ENCODE peak calls at places on chromosomes 13 and 19, in nine cellular contexts. One of them, this sample, is unnamed.

GRCh38 chr19:16062789-16063188 is 13.5 kb upstream of the TPM4 start:
- DNase-seq in WTC11: peak
- DNase-seq in CD4-positive, alpha-beta T cell: peak
- DNase-seq in brain microvascular endothelial cell: no peak
- DNase-seq in type B pancreatic cell: no peak
- DNase-seq in AG10803: no peak
- DNase-seq in tibial nerve: no peak
- DNase-seq in AG04450: no peak
- DNase-seq in astrocyte of the spinal cord: no peak
- DNase-seq in this sample: no peak

GRCh38 chr19:51552996-51553725 is 17.9 kb upstream of the ZNF175 start:
- DNase-seq in WTC11: peak
- DNase-seq in CD4-positive, alpha-beta T cell: no peak
- DNase-seq in brain microvascular endothelial cell: peak
- DNase-seq in type B pancreatic cell: peak
- DNase-seq in AG10803: peak
- DNase-seq in tibial nerve: peak
- DNase-seq in AG04450: peak
- DNase-seq in astrocyte of the spinal cord: peak
- DNase-seq in this sample: peak

GRCh38 chr19:11446652-11447301 is 11.3 kb downstream of the PRKCSH start:
- DNase-seq in WTC11: peak
- DNase-seq in CD4-positive, alpha-beta T cell: peak
- DNase-seq in brain microvascular endothelial cell: no peak
- DNase-seq in type B pancreatic cell: no peak
- DNase-seq in AG10803: no peak
- DNase-seq in tibial nerve: peak
- DNase-seq in AG04450: no peak
- DNase-seq in astrocyte of the spinal cord: no peak
- DNase-seq in this sample: peak

GRCh38 chr19:12784394-12784870 is 6.9 kb upstream of the JUNB start:
- DNase-seq in WTC11: no peak
- DNase-seq in CD4-positive, alpha-beta T cell: no peak
- DNase-seq in brain microvascular endothelial cell: no peak
- DNase-seq in type B pancreatic cell: no peak
- DNase-seq in AG10803: no peak
- DNase-seq in tibial nerve: no peak
- DNase-seq in AG04450: no peak
- DNase-seq in astrocyte of the spinal cord: no peak
- DNase-seq in this sample: no peak

GRCh38 chr13:108919036-108919907 is 289.9 kb downstream of the MYO16 start:
- DNase-seq in WTC11: no peak
- DNase-seq in CD4-positive, alpha-beta T cell: no peak
- DNase-seq in brain microvascular endothelial cell: no peak
- DNase-seq in type B pancreatic cell: no peak
- DNase-seq in AG10803: peak
- DNase-seq in tibial nerve: no peak
- DNase-seq in AG04450: no peak
- DNase-seq in astrocyte of the spinal cord: peak
- DNase-seq in this sample: no peak

GRCh38 chr13:64083811-64084210 is 2668.2 kb upstream of the PCDH20 start:
- DNase-seq in WTC11: no peak
- DNase-seq in CD4-positive, alpha-beta T cell: no peak
- DNase-seq in brain microvascular endothelial cell: no peak
- DNase-seq in type B pancreatic cell: no peak
- DNase-seq in AG10803: no peak
- DNase-seq in tibial nerve: no peak
- DNase-seq in AG04450: no peak
- DNase-seq in astrocyte of the spinal cord: no peak
- DNase-seq in this sample: no peak

GRCh38 chr19:3536429-3537100 is 2.4 kb upstream of the TEKTIP1 start:
- DNase-seq in WTC11: no peak
- DNase-seq in CD4-positive, alpha-beta T cell: no peak
- DNase-seq in brain microvascular endothelial cell: no peak
- DNase-seq in type B pancreatic cell: no peak
- DNase-seq in AG10803: no peak
- DNase-seq in tibial nerve: peak
- DNase-seq in AG04450: no peak
- DNase-seq in astrocyte of the spinal cord: no peak
- DNase-seq in this sample: no peak

GRCh38 chr19:6580313-6580712 is 10.6 kb downstream of the CD70 start:
- DNase-seq in WTC11: no peak
- DNase-seq in CD4-positive, alpha-beta T cell: no peak
- DNase-seq in brain microvascular endothelial cell: no peak
- DNase-seq in type B pancreatic cell: no peak
- DNase-seq in AG10803: peak
- DNase-seq in tibial nerve: no peak
- DNase-seq in AG04450: no peak
- DNase-seq in astrocyte of the spinal cord: peak
- DNase-seq in this sample: no peak

GRCh38 chr19:58560007-58560887 is 1.8 kb upstream of the UBE2M start:
- DNase-seq in WTC11: no peak
- DNase-seq in CD4-positive, alpha-beta T cell: no peak
- DNase-seq in brain microvascular endothelial cell: no peak
- DNase-seq in type B pancreatic cell: no peak
- DNase-seq in AG10803: no peak
- DNase-seq in tibial nerve: no peak
- DNase-seq in AG04450: no peak
- DNase-seq in astrocyte of the spinal cord: no peak
- DNase-seq in this sample: no peak

GRCh38 chr19:7482584-7483439 is 6.0 kb downstream of the PEX11G start:
- DNase-seq in WTC11: peak
- DNase-seq in CD4-positive, alpha-beta T cell: no peak
- DNase-seq in brain microvascular endothelial cell: no peak
- DNase-seq in type B pancreatic cell: no peak
- DNase-seq in AG10803: no peak
- DNase-seq in tibial nerve: no peak
- DNase-seq in AG04450: no peak
- DNase-seq in astrocyte of the spinal cord: no peak
- DNase-seq in this sample: peak

GRCh38 chr19:36482876-36483275 is 6.5 kb downstream of the ZNF566 start:
- DNase-seq in WTC11: no peak
- DNase-seq in CD4-positive, alpha-beta T cell: no peak
- DNase-seq in brain microvascular endothelial cell: no peak
- DNase-seq in type B pancreatic cell: no peak
- DNase-seq in AG10803: no peak
- DNase-seq in tibial nerve: no peak
- DNase-seq in AG04450: no peak
- DNase-seq in astrocyte of the spinal cord: no peak
- DNase-seq in this sample: no peak

GRCh38 chr13:83975668-83976165 is 93.4 kb upstream of the SLITRK1 start:
- DNase-seq in WTC11: no peak
- DNase-seq in CD4-positive, alpha-beta T cell: no peak
- DNase-seq in brain microvascular endothelial cell: no peak
- DNase-seq in type B pancreatic cell: no peak
- DNase-seq in AG10803: peak
- DNase-seq in tibial nerve: no peak
- DNase-seq in AG04450: no peak
- DNase-seq in astrocyte of the spinal cord: no peak
- DNase-seq in this sample: no peak

GRCh38 chr13:46698015-46698414 is 98.9 kb downstream of the ESD start:
- DNase-seq in WTC11: no peak
- DNase-seq in CD4-positive, alpha-beta T cell: no peak
- DNase-seq in brain microvascular endothelial cell: no peak
- DNase-seq in type B pancreatic cell: no peak
- DNase-seq in AG10803: no peak
- DNase-seq in tibial nerve: peak
- DNase-seq in AG04450: no peak
- DNase-seq in astrocyte of the spinal cord: no peak
- DNase-seq in this sample: no peak

GRCh38 chr13:51674276-51674675 is 90.0 kb downstream of the WDFY2 start:
- DNase-seq in WTC11: peak
- DNase-seq in CD4-positive, alpha-beta T cell: no peak
- DNase-seq in brain microvascular endothelial cell: no peak
- DNase-seq in type B pancreatic cell: no peak
- DNase-seq in AG10803: no peak
- DNase-seq in tibial nerve: no peak
- DNase-seq in AG04450: no peak
- DNase-seq in astrocyte of the spinal cord: no peak
- DNase-seq in this sample: peak

GRCh38 chr19:2768365-2769132 is 14.5 kb downstream of the SGTA start:
- DNase-seq in WTC11: no peak
- DNase-seq in CD4-positive, alpha-beta T cell: no peak
- DNase-seq in brain microvascular endothelial cell: no peak
- DNase-seq in type B pancreatic cell: no peak
- DNase-seq in AG10803: no peak
- DNase-seq in tibial nerve: no peak
- DNase-seq in AG04450: no peak
- DNase-seq in astrocyte of the spinal cord: no peak
- DNase-seq in this sample: no peak

GRCh38 chr19:18896421-18896841 is 473 bp upstream of the CERS1 start:
- DNase-seq in WTC11: peak
- DNase-seq in CD4-positive, alpha-beta T cell: no peak
- DNase-seq in brain microvascular endothelial cell: no peak
- DNase-seq in type B pancreatic cell: no peak
- DNase-seq in AG10803: no peak
- DNase-seq in tibial nerve: no peak
- DNase-seq in AG04450: no peak
- DNase-seq in astrocyte of the spinal cord: no peak
- DNase-seq in this sample: no peak

GRCh38 chr19:4717191-4717965 is 6.3 kb downstream of the DPP9 start:
- DNase-seq in WTC11: no peak
- DNase-seq in CD4-positive, alpha-beta T cell: no peak
- DNase-seq in brain microvascular endothelial cell: peak
- DNase-seq in type B pancreatic cell: no peak
- DNase-seq in AG10803: no peak
- DNase-seq in tibial nerve: peak
- DNase-seq in AG04450: no peak
- DNase-seq in astrocyte of the spinal cord: peak
- DNase-seq in this sample: no peak

GRCh38 chr19:13153627-13154240 is 3.5 kb downstream of the IER2 start:
- DNase-seq in WTC11: peak
- DNase-seq in CD4-positive, alpha-beta T cell: no peak
- DNase-seq in brain microvascular endothelial cell: no peak
- DNase-seq in type B pancreatic cell: no peak
- DNase-seq in AG10803: peak
- DNase-seq in tibial nerve: no peak
- DNase-seq in AG04450: no peak
- DNase-seq in astrocyte of the spinal cord: peak
- DNase-seq in this sample: no peak

GRCh38 chr19:13013649-13014048 is 18.4 kb downstream of the NFIX start:
- DNase-seq in WTC11: no peak
- DNase-seq in CD4-positive, alpha-beta T cell: no peak
- DNase-seq in brain microvascular endothelial cell: no peak
- DNase-seq in type B pancreatic cell: no peak
- DNase-seq in AG10803: no peak
- DNase-seq in tibial nerve: no peak
- DNase-seq in AG04450: no peak
- DNase-seq in astrocyte of the spinal cord: no peak
- DNase-seq in this sample: no peak

GRCh38 chr13:111531505-111531904 is 211.1 kb downstream of the TEX29 start:
- DNase-seq in WTC11: no peak
- DNase-seq in CD4-positive, alpha-beta T cell: no peak
- DNase-seq in brain microvascular endothelial cell: peak
- DNase-seq in type B pancreatic cell: no peak
- DNase-seq in AG10803: peak
- DNase-seq in tibial nerve: no peak
- DNase-seq in AG04450: no peak
- DNase-seq in astrocyte of the spinal cord: no peak
- DNase-seq in this sample: no peak
- TF ChIP-seq CTCF in WTC11: no peak
- TF ChIP-seq CTCF in CD4-positive, alpha-beta T cell: no peak
- TF ChIP-seq CTCF in brain microvascular endothelial cell: no peak
- TF ChIP-seq CTCF in type B pancreatic cell: peak
- TF ChIP-seq CTCF in AG10803: no peak
- TF ChIP-seq CTCF in tibial nerve: peak
- TF ChIP-seq CTCF in AG04450: no peak
- TF ChIP-seq CTCF in astrocyte of the spinal cord: no peak
- TF ChIP-seq CTCF in this sample: no peak

DNA sequence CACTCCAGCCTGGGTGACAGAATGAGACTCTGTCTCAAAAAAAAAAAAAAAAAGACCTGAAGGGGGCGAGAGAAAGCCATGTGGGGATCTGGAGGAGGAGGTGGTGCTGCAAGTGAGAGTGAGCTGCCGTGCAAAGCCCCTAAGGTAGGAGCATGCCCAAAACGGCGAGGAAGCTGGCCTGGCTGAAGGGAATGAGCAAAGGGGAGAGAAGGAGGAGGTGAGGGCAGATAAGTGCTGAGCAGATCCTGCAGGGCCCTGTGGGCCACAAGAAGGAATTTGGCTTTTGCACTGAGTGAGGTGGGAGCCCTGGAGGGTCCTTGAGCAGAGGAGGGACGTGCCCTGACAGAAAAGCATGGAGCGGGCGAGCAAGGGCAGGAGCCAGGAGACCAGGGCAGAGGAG is 19.4 kb upstream of the ADGRE5 start:
- DNase-seq in WTC11: peak
- DNase-seq in CD4-positive, alpha-beta T cell: peak
- DNase-seq in brain microvascular endothelial cell: no peak
- DNase-seq in type B pancreatic cell: no peak
- DNase-seq in AG10803: no peak
- DNase-seq in tibial nerve: no peak
- DNase-seq in AG04450: no peak
- DNase-seq in astrocyte of the spinal cord: no peak
- DNase-seq in this sample: no peak
- TF ChIP-seq CTCF in WTC11: no peak
- TF ChIP-seq CTCF in CD4-positive, alpha-beta T cell: peak
- TF ChIP-seq CTCF in brain microvascular endothelial cell: peak
- TF ChIP-seq CTCF in type B pancreatic cell: peak
- TF ChIP-seq CTCF in AG10803: peak
- TF ChIP-seq CTCF in tibial nerve: no peak
- TF ChIP-seq CTCF in AG04450: peak
- TF ChIP-seq CTCF in astrocyte of the spinal cord: peak
- TF ChIP-seq CTCF in this sample: no peak

GRCh38 chr19:41928221-41928683 is at the start of gene ERFL:
- DNase-seq in WTC11: no peak
- DNase-seq in CD4-positive, alpha-beta T cell: no peak
- DNase-seq in brain microvascular endothelial cell: no peak
- DNase-seq in type B pancreatic cell: no peak
- DNase-seq in AG10803: no peak
- DNase-seq in tibial nerve: no peak
- DNase-seq in AG04450: no peak
- DNase-seq in astrocyte of the spinal cord: no peak
- DNase-seq in this sample: no peak
- TF ChIP-seq CTCF in WTC11: no peak
- TF ChIP-seq CTCF in CD4-positive, alpha-beta T cell: no peak
- TF ChIP-seq CTCF in brain microvascular endothelial cell: no peak
- TF ChIP-seq CTCF in type B pancreatic cell: no peak
- TF ChIP-seq CTCF in AG10803: no peak
- TF ChIP-seq CTCF in tibial nerve: no peak
- TF ChIP-seq CTCF in AG04450: no peak
- TF ChIP-seq CTCF in astrocyte of the spinal cord: no peak
- TF ChIP-seq CTCF in this sample: no peak

DNA sequence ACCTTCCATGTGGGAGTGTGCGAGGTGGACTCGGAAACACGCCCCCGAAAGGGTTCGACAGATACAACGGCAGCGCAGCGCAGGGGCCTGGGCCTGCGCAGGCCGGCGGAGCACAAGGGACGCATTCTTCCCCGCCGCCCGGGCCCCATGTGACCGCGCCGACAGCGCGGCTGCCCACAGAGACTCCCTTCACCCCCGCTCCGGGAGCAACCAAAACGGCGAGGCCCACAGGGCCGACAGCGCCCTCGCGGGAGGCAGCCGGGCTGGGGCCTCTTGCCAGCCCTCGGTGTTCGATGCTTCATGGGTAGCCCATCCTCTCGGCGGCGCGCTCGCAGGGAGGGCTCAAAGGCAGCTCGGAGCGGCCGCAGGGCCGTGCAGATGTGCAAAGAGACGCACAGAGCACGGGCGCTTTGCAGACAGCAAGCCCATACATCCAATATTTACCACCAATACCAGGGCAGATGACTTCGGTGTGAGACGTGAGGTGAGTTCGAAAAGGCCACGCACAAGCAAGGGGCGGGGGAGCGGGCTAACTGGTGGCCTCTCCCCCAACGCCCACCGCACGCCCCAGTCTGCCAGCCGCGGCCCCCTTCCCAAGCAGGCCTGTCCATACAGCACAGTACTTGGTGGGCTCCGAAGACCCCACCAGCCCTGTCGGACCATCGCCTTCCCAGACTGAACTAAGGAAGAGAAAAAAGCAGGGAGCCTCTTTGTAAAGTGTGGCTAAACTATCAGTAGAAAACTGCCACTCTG is 89.9 kb downstream of the CRYL1 start:
- DNase-seq in WTC11: peak
- DNase-seq in CD4-positive, alpha-beta T cell: no peak
- DNase-seq in brain microvascular endothelial cell: no peak
- DNase-seq in type B pancreatic cell: no peak
- DNase-seq in AG10803: no peak
- DNase-seq in tibial nerve: no peak
- DNase-seq in AG04450: no peak
- DNase-seq in astrocyte of the spinal cord: no peak
- DNase-seq in this sample: no peak
- TF ChIP-seq CTCF in WTC11: no peak
- TF ChIP-seq CTCF in CD4-positive, alpha-beta T cell: no peak
- TF ChIP-seq CTCF in brain microvascular endothelial cell: peak
- TF ChIP-seq CTCF in type B pancreatic cell: no peak
- TF ChIP-seq CTCF in AG10803: no peak
- TF ChIP-seq CTCF in tibial nerve: no peak
- TF ChIP-seq CTCF in AG04450: no peak
- TF ChIP-seq CTCF in astrocyte of the spinal cord: no peak
- TF ChIP-seq CTCF in this sample: no peak

This sample was measured in mesothelial cell of epicardium.